ENCODE peak calls at places on chromosomes 6 and 20, in six cellular contexts. One of them, this sample, is unnamed.
A peak's percentile ranks its signal among the peaks of the same experiment; 100 is the strongest.

GRCh38 chr6:108142240-108142639 is 23.6 kb upstream of the NR2E1 start:
- DNase-seq in colonic mucosa: no peak
- DNase-seq in DND-41: no peak
- DNase-seq in H1: no peak
- DNase-seq in fibroblast of lung: no peak
- DNase-seq in neural progenitor cell: no peak
- DNase-seq in this sample: no peak

GRCh38 chr6:79469381-79470246 is 67.6 kb downstream of the LCA5 start:
- DNase-seq in H1: no peak
- DNase-seq in neural progenitor cell: no peak
- DNase-seq in fibroblast of lung: no peak
- DNase-seq in DND-41: no peak
- DNase-seq in colonic mucosa: no peak
- DNase-seq in this sample: no peak

GRCh38 chr6:166194885-166195860 is 27.5 kb upstream of the TBXT start:
- DNase-seq in colonic mucosa: no peak
- DNase-seq in neural progenitor cell: no peak
- DNase-seq in H1: no peak
- DNase-seq in DND-41: no peak
- DNase-seq in fibroblast of lung: no peak
- DNase-seq in this sample: no peak

GRCh38 chr6:69784595-69785377 is 12.0 kb downstream of the LMBRD1 start:
- DNase-seq in neural progenitor cell: no peak
- DNase-seq in fibroblast of lung: no peak
- DNase-seq in H1: no peak
- DNase-seq in DND-41: no peak
- DNase-seq in colonic mucosa: no peak
- DNase-seq in this sample: no peak

GRCh38 chr6:108168501-108168979 is 2.7 kb downstream of the NR2E1 start:
- DNase-seq in neural progenitor cell: peak; percentile 90
- DNase-seq in colonic mucosa: no peak
- DNase-seq in fibroblast of lung: no peak
- DNase-seq in DND-41: no peak
- DNase-seq in H1: no peak
- DNase-seq in this sample: peak; percentile 76

GRCh38 chr20:6703047-6703446 is 64.4 kb upstream of the BMP2 start:
- DNase-seq in neural progenitor cell: no peak
- DNase-seq in colonic mucosa: no peak
- DNase-seq in H1: no peak
- DNase-seq in DND-41: no peak
- DNase-seq in fibroblast of lung: no peak
- DNase-seq in this sample: no peak

GRCh38 chr20:3461191-3461874 is 9.5 kb upstream of the ATRN start:
- DNase-seq in neural progenitor cell: peak; percentile 60
- DNase-seq in colonic mucosa: no peak
- DNase-seq in H1: no peak
- DNase-seq in fibroblast of lung: peak; percentile 26
- DNase-seq in DND-41: no peak
- DNase-seq in this sample: no peak

GRCh38 chr20:3811421-3812258 is 8.7 kb upstream of the AP5S1 start:
- DNase-seq in DND-41: peak; percentile 96
- DNase-seq in neural progenitor cell: no peak
- DNase-seq in H1: no peak
- DNase-seq in fibroblast of lung: peak; percentile 99
- DNase-seq in colonic mucosa: peak; percentile 99
- DNase-seq in this sample: peak; percentile 100

GRCh38 chr20:17875106-17875980 is 93.3 kb downstream of the SNX5 start:
- DNase-seq in fibroblast of lung: peak; percentile 93
- DNase-seq in H1: no peak
- DNase-seq in DND-41: no peak
- DNase-seq in colonic mucosa: peak; percentile 99
- DNase-seq in neural progenitor cell: no peak
- DNase-seq in this sample: peak; percentile 92

GRCh38 chr6:147227770-147228320 is 23.6 kb downstream of the STXBP5 start:
- DNase-seq in fibroblast of lung: no peak
- DNase-seq in H1: no peak
- DNase-seq in DND-41: no peak
- DNase-seq in neural progenitor cell: no peak
- DNase-seq in colonic mucosa: no peak
- DNase-seq in this sample: no peak

GRCh38 chr20:38128691-38129090 is 36.4 kb downstream of the TGM2 start:
- DNase-seq in colonic mucosa: no peak
- DNase-seq in H1: no peak
- DNase-seq in neural progenitor cell: no peak
- DNase-seq in fibroblast of lung: no peak
- DNase-seq in DND-41: no peak
- DNase-seq in this sample: peak; percentile 50

DNA sequence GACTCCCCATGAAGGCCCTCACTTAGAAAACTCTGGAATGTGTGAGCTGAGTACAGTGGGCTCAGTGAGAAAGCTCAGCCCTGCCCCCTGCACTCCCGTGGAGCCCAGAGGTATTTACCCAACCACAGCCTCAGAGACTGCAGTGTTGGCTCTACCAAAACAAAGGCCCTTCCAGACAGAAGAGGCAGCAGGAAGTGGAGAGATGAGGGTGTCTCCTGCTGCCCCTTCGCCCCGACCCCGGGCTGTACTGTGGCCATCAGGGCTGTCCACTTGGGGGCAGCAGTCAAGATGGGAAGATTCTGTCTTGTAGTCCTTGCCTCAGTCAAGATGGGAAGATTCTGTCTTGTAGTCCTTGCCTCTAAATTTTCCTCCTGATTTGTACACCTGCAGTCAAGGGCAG is 341.3 kb downstream of the TAF4 start:
- DNase-seq in fibroblast of lung: no peak
- DNase-seq in colonic mucosa: no peak
- DNase-seq in DND-41: no peak
- DNase-seq in neural progenitor cell: peak; percentile 48
- DNase-seq in H1: peak; percentile 7
- DNase-seq in this sample: peak; percentile 21
- H3K9ac ChIP-seq in fibroblast of lung: no peak overlapping the region
- H3K9ac ChIP-seq in colonic mucosa: no peak overlapping the region
- H3K9ac ChIP-seq in DND-41: no peak overlapping the region
- H3K9ac ChIP-seq in neural progenitor cell: no peak overlapping the region
- H3K9ac ChIP-seq in H1: no peak overlapping the region
- H3K9ac ChIP-seq in this sample: no peak overlapping the region

DNA sequence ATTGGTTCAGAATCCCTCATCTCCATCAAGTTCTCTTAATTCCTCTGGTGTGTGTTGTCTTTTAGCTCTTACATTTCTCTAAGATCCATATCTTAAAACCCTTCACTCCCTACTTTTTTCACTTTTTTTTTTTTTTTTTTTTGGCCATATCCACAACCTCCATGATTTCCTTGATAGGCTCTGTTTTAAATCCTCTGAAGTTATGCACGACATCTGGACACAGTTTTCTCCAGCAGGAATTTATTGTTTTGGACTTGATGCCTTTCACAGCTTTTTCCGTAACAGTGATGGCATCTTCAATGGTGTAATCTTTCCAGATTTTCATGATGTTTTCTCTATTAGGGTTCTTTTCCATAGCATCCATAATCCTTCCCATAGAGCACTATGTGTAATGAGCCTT is 57.0 kb downstream of the NCOA3 start:
- DNase-seq in H1: no peak
- DNase-seq in DND-41: no peak
- DNase-seq in fibroblast of lung: no peak
- DNase-seq in neural progenitor cell: no peak
- DNase-seq in colonic mucosa: no peak
- DNase-seq in this sample: no peak
- H3K4me1 ChIP-seq in H1: peaks cover 12% of the 10 kb centered on the region
- H3K4me1 ChIP-seq in DND-41: no peaks in the 10 kb centered on the region
- H3K4me1 ChIP-seq in fibroblast of lung: no peaks in the 10 kb centered on the region
- H3K4me1 ChIP-seq in neural progenitor cell: peaks cover 35% of the 10 kb centered on the region
- H3K4me1 ChIP-seq in colonic mucosa: no peaks in the 10 kb centered on the region
- H3K4me1 ChIP-seq in this sample: peaks cover 9% of the 10 kb centered on the region

DNA sequence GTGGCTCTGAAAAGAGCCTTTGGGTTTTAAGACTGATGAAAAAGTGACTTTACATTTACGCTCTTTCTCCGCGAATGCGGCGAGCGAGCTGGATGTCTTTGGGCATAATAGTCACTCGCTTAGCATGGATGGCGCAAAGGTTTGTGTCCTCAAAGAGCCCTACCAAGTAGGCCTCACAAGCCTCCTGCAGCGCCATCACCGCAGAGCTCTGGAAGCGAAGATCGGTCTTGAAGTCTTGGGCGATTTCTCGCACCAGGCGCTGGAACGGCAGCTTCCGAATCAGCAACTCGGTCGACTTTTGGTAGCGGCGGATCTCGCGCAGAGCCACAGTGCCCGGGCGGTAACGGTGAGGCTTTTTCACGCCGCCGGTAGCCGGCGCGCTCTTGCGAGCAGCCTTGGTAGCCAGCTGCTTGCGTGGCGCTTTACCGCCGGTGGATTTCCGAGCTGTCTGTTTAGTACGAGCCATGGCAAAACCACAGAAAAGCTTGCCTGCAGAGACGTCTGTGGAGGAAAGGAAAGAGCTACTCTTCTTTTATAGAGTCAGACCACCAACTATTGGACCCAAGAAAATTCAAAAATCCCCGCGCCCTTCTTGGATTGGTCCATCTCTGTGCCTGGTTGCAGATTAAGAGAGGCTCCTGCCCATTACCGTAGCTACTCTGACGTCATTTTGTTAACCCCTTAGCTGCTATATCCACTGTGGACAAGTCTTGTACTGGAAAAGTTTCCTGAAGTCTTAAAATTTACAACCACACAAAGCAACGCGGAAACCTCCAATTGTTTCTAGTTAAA is 55.4 kb upstream of the HFE start:
- DNase-seq in DND-41: peak; percentile 96
- DNase-seq in colonic mucosa: peak; percentile 97
- DNase-seq in H1: peak; percentile 82
- DNase-seq in neural progenitor cell: peak; percentile 97
- DNase-seq in fibroblast of lung: peak; percentile 98
- DNase-seq in this sample: peak; percentile 79
- TF ChIP-seq CTCF in DND-41: no peak
- TF ChIP-seq CTCF in colonic mucosa: no peak
- TF ChIP-seq CTCF in H1: no peak
- TF ChIP-seq CTCF in neural progenitor cell: no peak
- TF ChIP-seq CTCF in fibroblast of lung: peak; percentile 11
- TF ChIP-seq CTCF in this sample: no peak

GRCh38 chr6:14241255-14242070 is 123.9 kb downstream of the CD83 start:
- DNase-seq in DND-41: peak; percentile 72
- DNase-seq in H1: no peak
- DNase-seq in fibroblast of lung: no peak
- DNase-seq in colonic mucosa: no peak
- DNase-seq in neural progenitor cell: no peak
- DNase-seq in this sample: no peak
- H3K9ac ChIP-seq in DND-41: peak overlapping the region; percentile 47
- H3K9ac ChIP-seq in H1: no peak overlapping the region
- H3K9ac ChIP-seq in fibroblast of lung: no peak overlapping the region
- H3K9ac ChIP-seq in colonic mucosa: no peak overlapping the region
- H3K9ac ChIP-seq in neural progenitor cell: no peak overlapping the region
- H3K9ac ChIP-seq in this sample: no peak overlapping the region

GRCh38 chr6:4316867-4317400 is 181.6 kb upstream of the ECI2 start:
- DNase-seq in colonic mucosa: peak; percentile 76
- DNase-seq in neural progenitor cell: no peak
- DNase-seq in fibroblast of lung: peak; percentile 91
- DNase-seq in DND-41: no peak
- DNase-seq in H1: no peak
- DNase-seq in this sample: peak; percentile 80
- H3K4me1 ChIP-seq in colonic mucosa: peaks cover 8% of the 10 kb centered on the region
- H3K4me1 ChIP-seq in neural progenitor cell: no peaks in the 10 kb centered on the region
- H3K4me1 ChIP-seq in fibroblast of lung: peaks cover 20% of the 10 kb centered on the region
- H3K4me1 ChIP-seq in DND-41: no peaks in the 10 kb centered on the region
- H3K4me1 ChIP-seq in H1: peaks cover 5% of the 10 kb centered on the region
- H3K4me1 ChIP-seq in this sample: peaks cover 2% of the 10 kb centered on the region

DNA sequence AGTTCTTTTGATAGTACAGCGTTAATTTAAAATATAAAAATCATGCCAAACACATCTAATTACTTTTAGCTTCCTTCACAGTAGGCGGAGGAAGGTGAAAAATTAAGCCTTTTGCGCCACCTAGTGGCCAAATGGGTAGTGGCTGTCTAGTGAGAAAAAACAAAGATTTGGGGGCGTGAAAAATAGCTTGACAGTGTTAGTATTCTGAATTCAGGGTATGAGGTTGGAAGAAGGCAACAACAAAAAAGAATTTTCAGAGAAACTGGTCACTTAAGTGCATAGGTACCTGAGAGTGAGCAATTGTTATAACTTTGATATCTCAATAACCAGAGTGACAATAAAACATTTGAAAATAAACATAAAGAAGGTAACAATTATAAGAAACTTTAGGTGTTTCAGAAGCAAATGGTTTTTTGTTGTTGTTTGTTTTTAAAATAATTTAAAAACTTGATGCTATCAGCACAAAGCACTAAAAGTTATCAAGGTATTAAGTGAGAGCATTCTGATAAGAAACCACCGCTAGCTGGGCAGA is 14.3 kb downstream of the PSMB9 start:
- DNase-seq in H1: no peak
- DNase-seq in neural progenitor cell: peak; percentile 85
- DNase-seq in colonic mucosa: peak; percentile 87
- DNase-seq in DND-41: peak; percentile 83
- DNase-seq in fibroblast of lung: peak; percentile 77
- DNase-seq in this sample: no peak
- TF ChIP-seq CTCF in H1: peak; percentile 85
- TF ChIP-seq CTCF in neural progenitor cell: peak; percentile 99
- TF ChIP-seq CTCF in colonic mucosa: peak; percentile 95
- TF ChIP-seq CTCF in DND-41: peak; percentile 98
- TF ChIP-seq CTCF in fibroblast of lung: peak; percentile 86
- TF ChIP-seq CTCF in this sample: peak; percentile 99

This sample was measured in kidney.